ENCODE peak calls at places on chromosomes 16 and 17, in six cellular contexts. S, D, T, X, P and I are unnamed samples.

GRCh38 chr17:21029032-21029431 is 13.8 kb downstream of the USP22 start:
- DNase-seq in S (no peak), D (peak), T (peak), X (peak), P (no peak), I (no peak)

GRCh38 chr17:67615011-67615561 is 102.7 kb upstream of the NOL11 start:
- DNase-seq in S (no peak), D (no peak), T (no peak), X (peak), P (no peak), I (peak)

GRCh38 chr16:84198401-84198800 is 7.4 kb downstream of the ADAD2 start:
- DNase-seq in S (no peak), D (peak), T (no peak), X (no peak), P (no peak), I (no peak)

GRCh38 chr16:68908000-68908313 is 64.6 kb downstream of the TANGO6 start:
- DNase-seq in S (no peak), D (no peak), T (no peak), X (no peak), P (no peak), I (no peak)

GRCh38 chr16:75116081-75116910 is at the start of gene LDHD:
- DNase-seq in S (peak), D (peak), T (peak), X (peak), P (peak), I (no peak)

GRCh38 chr16:57622361-57623250 is 5.8 kb upstream of the ADGRG1 start:
- DNase-seq in S (no peak), D (no peak), T (no peak), X (no peak), P (peak), I (no peak)

GRCh38 chr16:26598061-26598460 is 468.7 kb upstream of the C16orf82 start:
- DNase-seq in S (no peak), D (no peak), T (no peak), X (no peak), P (no peak), I (no peak)

GRCh38 chr17:80852476-80853015 is 139.1 kb upstream of the CHMP6 start:
- DNase-seq in S (no peak), D (no peak), T (no peak), X (no peak), P (no peak), I (no peak)

GRCh38 chr17:45143767-45144198 is 4.5 kb upstream of the HEXIM1 start:
- DNase-seq in S (peak), D (peak), T (peak), X (peak), P (peak), I (peak)

GRCh38 chr16:30844671-30845449 is 49.0 kb downstream of the BCL7C start:
- DNase-seq in S (no peak), D (peak), T (peak), X (no peak), P (peak), I (peak)